ENCODE peak calls at places on chromosomes 2 and 18, in five cellular contexts. One of them, this sample, is unnamed.

GRCh38 chr18:79524181-79525078 is 128.7 kb downstream of the NFATC1 start:
- DNase-seq in A549: no peak
- DNase-seq in kidney tubule cell: no peak
- DNase-seq in hepatic stellate cell: no peak
- DNase-seq in GM23248: no peak
- DNase-seq in this sample: no peak

GRCh38 chr2:200689115-200689514 is 103.3 kb downstream of the AOX1 start:
- DNase-seq in A549: no peak
- DNase-seq in GM23248: no peak
- DNase-seq in kidney tubule cell: no peak
- DNase-seq in hepatic stellate cell: no peak
- DNase-seq in this sample: no peak

GRCh38 chr2:86160156-86160952 is 34.9 kb downstream of the IMMT start:
- DNase-seq in GM23248: no peak
- DNase-seq in kidney tubule cell: no peak
- DNase-seq in A549: no peak
- DNase-seq in hepatic stellate cell: no peak
- DNase-seq in this sample: no peak

GRCh38 chr2:128315122-128315828 is 3.4 kb downstream of the HS6ST1 start:
- DNase-seq in kidney tubule cell: no peak
- DNase-seq in A549: no peak
- DNase-seq in GM23248: no peak
- DNase-seq in hepatic stellate cell: no peak
- DNase-seq in this sample: no peak

GRCh38 chr2:236748385-236748784 is 178.8 kb downstream of the ACKR3 start:
- DNase-seq in A549: no peak
- DNase-seq in GM23248: peak
- DNase-seq in hepatic stellate cell: no peak
- DNase-seq in kidney tubule cell: no peak
- DNase-seq in this sample: peak

GRCh38 chr2:235024951-235025773 is 73.3 kb downstream of the SH3BP4 start:
- DNase-seq in A549: no peak
- DNase-seq in hepatic stellate cell: no peak
- DNase-seq in kidney tubule cell: no peak
- DNase-seq in GM23248: peak
- DNase-seq in this sample: no peak

GRCh38 chr2:43748333-43748732 is 25.5 kb upstream of the DYNC2LI1 start:
- DNase-seq in kidney tubule cell: no peak
- DNase-seq in A549: no peak
- DNase-seq in GM23248: no peak
- DNase-seq in hepatic stellate cell: no peak
- DNase-seq in this sample: no peak

GRCh38 chr18:49910986-49911385 is 97.7 kb upstream of the ACAA2 start:
- DNase-seq in hepatic stellate cell: no peak
- DNase-seq in A549: no peak
- DNase-seq in GM23248: no peak
- DNase-seq in kidney tubule cell: no peak
- DNase-seq in this sample: no peak

GRCh38 chr18:25164837-25165791 is 186.9 kb downstream of the ZNF521 start:
- DNase-seq in GM23248: peak
- DNase-seq in A549: no peak
- DNase-seq in kidney tubule cell: peak
- DNase-seq in hepatic stellate cell: peak
- DNase-seq in this sample: no peak

GRCh38 chr18:14781671-14782070 is 33.7 kb downstream of the ANKRD30B start:
- DNase-seq in kidney tubule cell: no peak
- DNase-seq in GM23248: no peak
- DNase-seq in A549: no peak
- DNase-seq in hepatic stellate cell: no peak
- DNase-seq in this sample: no peak

GRCh38 chr18:22385718-22386117 is 32.0 kb downstream of the CTAGE1 start:
- DNase-seq in A549: no peak
- DNase-seq in kidney tubule cell: peak
- DNase-seq in hepatic stellate cell: peak
- DNase-seq in GM23248: peak
- DNase-seq in this sample: no peak

GRCh38 chr2:219459460-219460311 is 25.0 kb downstream of the SPEG start:
- DNase-seq in kidney tubule cell: peak
- DNase-seq in GM23248: peak
- DNase-seq in A549: peak
- DNase-seq in hepatic stellate cell: peak
- DNase-seq in this sample: peak

GRCh38 chr2:19649785-19650380 is 251.9 kb downstream of the TTC32 start:
- DNase-seq in A549: peak
- DNase-seq in kidney tubule cell: peak
- DNase-seq in hepatic stellate cell: peak
- DNase-seq in GM23248: peak
- DNase-seq in this sample: peak

GRCh38 chr2:206688453-206688852 is 29.7 kb downstream of the DYTN start:
- DNase-seq in hepatic stellate cell: no peak
- DNase-seq in kidney tubule cell: no peak
- DNase-seq in A549: no peak
- DNase-seq in GM23248: no peak
- DNase-seq in this sample: no peak

GRCh38 chr2:132670104-132670960 is at the start of gene LYPD1:
- DNase-seq in A549: peak
- DNase-seq in hepatic stellate cell: no peak
- DNase-seq in GM23248: peak
- DNase-seq in kidney tubule cell: peak
- DNase-seq in this sample: peak

GRCh38 chr18:10239138-10239537 is 215.3 kb upstream of the APCDD1 start:
- DNase-seq in GM23248: peak
- DNase-seq in kidney tubule cell: no peak
- DNase-seq in A549: no peak
- DNase-seq in hepatic stellate cell: no peak
- DNase-seq in this sample: no peak

GRCh38 chr2:30860003-30860402 is 52.8 kb upstream of the CAPN13 start:
- DNase-seq in A549: no peak
- DNase-seq in kidney tubule cell: no peak
- DNase-seq in GM23248: no peak
- DNase-seq in hepatic stellate cell: no peak
- DNase-seq in this sample: no peak

GRCh38 chr2:44548221-44549098 is 186.7 kb downstream of the CAMKMT start:
- DNase-seq in GM23248: peak
- DNase-seq in A549: no peak
- DNase-seq in hepatic stellate cell: no peak
- DNase-seq in kidney tubule cell: no peak
- DNase-seq in this sample: no peak

GRCh38 chr2:216139884-216140283 is 30.7 kb downstream of the XRCC5 start:
- DNase-seq in hepatic stellate cell: no peak
- DNase-seq in GM23248: peak
- DNase-seq in kidney tubule cell: peak
- DNase-seq in A549: peak
- DNase-seq in this sample: no peak

GRCh38 chr2:40844353-40845277 is 392.7 kb upstream of the SLC8A1 start:
- DNase-seq in kidney tubule cell: peak
- DNase-seq in hepatic stellate cell: no peak
- DNase-seq in A549: peak
- DNase-seq in GM23248: no peak
- DNase-seq in this sample: no peak

GRCh38 chr2:209579236-209579749 is 155.4 kb downstream of the MAP2 start:
- DNase-seq in kidney tubule cell: peak
- DNase-seq in hepatic stellate cell: no peak
- DNase-seq in A549: no peak
- DNase-seq in GM23248: peak
- DNase-seq in this sample: peak

GRCh38 chr2:19652811-19653210 is 249.0 kb downstream of the TTC32 start:
- DNase-seq in A549: no peak
- DNase-seq in GM23248: no peak
- DNase-seq in hepatic stellate cell: no peak
- DNase-seq in kidney tubule cell: no peak
- DNase-seq in this sample: no peak

GRCh38 chr2:181170256-181170655 is 189.9 kb downstream of the UBE2E3 start:
- DNase-seq in GM23248: no peak
- DNase-seq in kidney tubule cell: no peak
- DNase-seq in A549: no peak
- DNase-seq in hepatic stellate cell: no peak
- DNase-seq in this sample: no peak

GRCh38 chr2:41907716-41908328 is 140.0 kb upstream of the PKDCC start:
- DNase-seq in kidney tubule cell: peak
- DNase-seq in GM23248: peak
- DNase-seq in A549: no peak
- DNase-seq in hepatic stellate cell: no peak
- DNase-seq in this sample: no peak

GRCh38 chr2:207311316-207312005 is 145.7 kb upstream of the KLF7 start:
- DNase-seq in hepatic stellate cell: peak
- DNase-seq in A549: peak
- DNase-seq in GM23248: peak
- DNase-seq in kidney tubule cell: peak
- DNase-seq in this sample: no peak

GRCh38 chr2:242075683-242076082 is 206.2 kb downstream of the RTP5 start:
- DNase-seq in hepatic stellate cell: no peak
- DNase-seq in kidney tubule cell: no peak
- DNase-seq in GM23248: peak
- DNase-seq in A549: peak
- DNase-seq in this sample: no peak

GRCh38 chr18:34801769-34802168 is 91.7 kb downstream of the DTNA start:
- DNase-seq in A549: no peak
- DNase-seq in hepatic stellate cell: no peak
- DNase-seq in kidney tubule cell: peak
- DNase-seq in GM23248: peak
- DNase-seq in this sample: no peak

GRCh38 chr2:74186038-74186437 is 7.4 kb upstream of the MOB1A start:
- DNase-seq in GM23248: no peak
- DNase-seq in hepatic stellate cell: no peak
- DNase-seq in A549: no peak
- DNase-seq in kidney tubule cell: peak
- DNase-seq in this sample: no peak

GRCh38 chr2:145166716-145167115 is 646.8 kb upstream of the ZEB2 start:
- DNase-seq in kidney tubule cell: no peak
- DNase-seq in GM23248: peak
- DNase-seq in hepatic stellate cell: no peak
- DNase-seq in A549: no peak
- DNase-seq in this sample: no peak

GRCh38 chr2:105407946-105408743 is 9.3 kb upstream of the FHL2 start:
- DNase-seq in hepatic stellate cell: no peak
- DNase-seq in kidney tubule cell: no peak
- DNase-seq in GM23248: no peak
- DNase-seq in A549: no peak
- DNase-seq in this sample: no peak

GRCh38 chr2:39772812-39773152 is 6.3 kb downstream of the THUMPD2 start:
- DNase-seq in kidney tubule cell: no peak
- DNase-seq in hepatic stellate cell: no peak
- DNase-seq in GM23248: no peak
- DNase-seq in A549: no peak
- DNase-seq in this sample: no peak

GRCh38 chr2:146544701-146545100 is 1300.1 kb upstream of the ACVR2A start:
- DNase-seq in hepatic stellate cell: no peak
- DNase-seq in A549: no peak
- DNase-seq in kidney tubule cell: peak
- DNase-seq in GM23248: no peak
- DNase-seq in this sample: no peak

GRCh38 chr18:45962461-45962860 is 4.7 kb downstream of the EPG5 start:
- DNase-seq in hepatic stellate cell: peak
- DNase-seq in GM23248: peak
- DNase-seq in A549: no peak
- DNase-seq in kidney tubule cell: peak
- DNase-seq in this sample: no peak